ENCODE peak calls at places on chromosome 3, in five cellular contexts. H is central memory CD4-positive, alpha-beta T cell; P is choroid plexus epithelial cell; J is GDM1; U is RWPE2. X is an unnamed sample.

GRCh38 chr3:195147649-195148121 is 123.3 kb downstream of the XXYLT1 start:
- DNase-seq in H (peak), P (peak), J (no peak), U (no peak), X (peak)

GRCh38 chr3:141360888-141361598 is 7.3 kb upstream of the ZBTB38 start:
- DNase-seq in H (peak), P (peak), J (no peak), U (no peak), X (peak)

GRCh38 chr3:15497984-15498383 is 23.5 kb downstream of the COLQ start:
- DNase-seq in H (no peak), P (no peak), J (no peak), U (no peak), X (no peak)

GRCh38 chr3:178244653-178245384 is 291.4 kb upstream of the KCNMB2 start:
- DNase-seq in H (no peak), P (no peak), J (no peak), U (no peak), X (no peak)

GRCh38 chr3:26460975-26461374 is 161.6 kb upstream of the LRRC3B start:
- DNase-seq in H (no peak), P (no peak), J (no peak), U (no peak), X (no peak)

GRCh38 chr3:117586161-117586560 is 876.6 kb downstream of the TUSC7 start:
- DNase-seq in H (no peak), P (no peak), J (no peak), U (no peak), X (no peak)

GRCh38 chr3:73086071-73086494 is 24.6 kb downstream of the EBLN2 start:
- DNase-seq in H (peak), P (peak), J (no peak), U (no peak), X (peak)

GRCh38 chr3:78645628-78646310 is 1122.0 kb downstream of the ROBO1 start:
- DNase-seq in H (no peak), P (peak), J (no peak), U (no peak), X (peak)

GRCh38 chr3:196757876-196758739 is 18.5 kb downstream of the PAK2 start:
- DNase-seq in H (no peak), P (peak), J (no peak), U (no peak), X (peak)